ENCODE peak calls at places on chromosomes 6 and 20, in seven cellular contexts. One of them, this sample, is unnamed.

GRCh38 chr20:46119028-46119546 is 973 bp downstream of the CD40 start:
- DNase-seq in GM23248: no peak
- DNase-seq in NAMALWA: peak
- DNase-seq in WTC11: no peak
- DNase-seq in glomerular endothelial cell: no peak
- DNase-seq in pancreas: no peak
- DNase-seq in neural progenitor cell: no peak
- DNase-seq in this sample: no peak

GRCh38 chr20:51423810-51424209 is 118.7 kb downstream of the NFATC2 start:
- DNase-seq in NAMALWA: no peak
- DNase-seq in pancreas: no peak
- DNase-seq in neural progenitor cell: peak
- DNase-seq in GM23248: no peak
- DNase-seq in glomerular endothelial cell: no peak
- DNase-seq in WTC11: peak
- DNase-seq in this sample: no peak

GRCh38 chr6:132537145-132537544 is 932 bp upstream of the TAAR9 start:
- DNase-seq in NAMALWA: no peak
- DNase-seq in pancreas: no peak
- DNase-seq in neural progenitor cell: no peak
- DNase-seq in WTC11: no peak
- DNase-seq in glomerular endothelial cell: no peak
- DNase-seq in GM23248: no peak
- DNase-seq in this sample: no peak

GRCh38 chr6:31820051-31820389 is 4.7 kb downstream of the HSPA1A start:
- DNase-seq in neural progenitor cell: no peak
- DNase-seq in glomerular endothelial cell: no peak
- DNase-seq in GM23248: no peak
- DNase-seq in WTC11: no peak
- DNase-seq in pancreas: no peak
- DNase-seq in NAMALWA: no peak
- DNase-seq in this sample: no peak

GRCh38 chr6:56570434-56571359 is 72.0 kb downstream of the DST start:
- DNase-seq in pancreas: no peak
- DNase-seq in neural progenitor cell: no peak
- DNase-seq in NAMALWA: peak
- DNase-seq in WTC11: no peak
- DNase-seq in GM23248: peak
- DNase-seq in glomerular endothelial cell: peak
- DNase-seq in this sample: no peak

GRCh38 chr6:90005048-90005827 is 111.0 kb downstream of the GJA10 start:
- DNase-seq in pancreas: no peak
- DNase-seq in neural progenitor cell: peak
- DNase-seq in NAMALWA: no peak
- DNase-seq in GM23248: no peak
- DNase-seq in glomerular endothelial cell: no peak
- DNase-seq in WTC11: no peak
- DNase-seq in this sample: no peak

GRCh38 chr6:100664274-100665040 is 199.7 kb upstream of the SIM1 start:
- DNase-seq in pancreas: no peak
- DNase-seq in WTC11: no peak
- DNase-seq in neural progenitor cell: peak
- DNase-seq in glomerular endothelial cell: peak
- DNase-seq in GM23248: peak
- DNase-seq in NAMALWA: peak
- DNase-seq in this sample: no peak

GRCh38 chr6:106642476-106642875 is 13.1 kb downstream of the QRSL1 start:
- DNase-seq in pancreas: no peak
- DNase-seq in WTC11: no peak
- DNase-seq in glomerular endothelial cell: no peak
- DNase-seq in neural progenitor cell: no peak
- DNase-seq in GM23248: no peak
- DNase-seq in NAMALWA: no peak
- DNase-seq in this sample: no peak

GRCh38 chr20:845226-845868 is 11.8 kb downstream of the FAM110A start:
- DNase-seq in WTC11: peak
- DNase-seq in NAMALWA: peak
- DNase-seq in glomerular endothelial cell: no peak
- DNase-seq in neural progenitor cell: peak
- DNase-seq in pancreas: no peak
- DNase-seq in GM23248: no peak
- DNase-seq in this sample: no peak

GRCh38 chr6:137403443-137403842 is 90.8 kb downstream of the OLIG3 start:
- DNase-seq in pancreas: no peak
- DNase-seq in neural progenitor cell: no peak
- DNase-seq in glomerular endothelial cell: no peak
- DNase-seq in NAMALWA: no peak
- DNase-seq in GM23248: no peak
- DNase-seq in WTC11: no peak
- DNase-seq in this sample: no peak

GRCh38 chr20:46773680-46774079 is 64.2 kb downstream of the SLC2A10 start:
- DNase-seq in neural progenitor cell: no peak
- DNase-seq in WTC11: no peak
- DNase-seq in pancreas: no peak
- DNase-seq in NAMALWA: no peak
- DNase-seq in glomerular endothelial cell: no peak
- DNase-seq in GM23248: no peak
- DNase-seq in this sample: no peak

GRCh38 chr20:51759769-51760510 is 8.2 kb downstream of the ATP9A start:
- DNase-seq in glomerular endothelial cell: no peak
- DNase-seq in GM23248: peak
- DNase-seq in NAMALWA: no peak
- DNase-seq in pancreas: no peak
- DNase-seq in WTC11: no peak
- DNase-seq in neural progenitor cell: no peak
- DNase-seq in this sample: no peak

GRCh38 chr20:64140956-64141355 is 23.3 kb upstream of the MYT1 start:
- DNase-seq in neural progenitor cell: no peak
- DNase-seq in NAMALWA: no peak
- DNase-seq in glomerular endothelial cell: no peak
- DNase-seq in WTC11: peak
- DNase-seq in GM23248: no peak
- DNase-seq in pancreas: no peak
- DNase-seq in this sample: no peak

GRCh38 chr6:16836186-16836981 is 75.1 kb upstream of the ATXN1 start:
- DNase-seq in neural progenitor cell: peak
- DNase-seq in GM23248: peak
- DNase-seq in glomerular endothelial cell: no peak
- DNase-seq in NAMALWA: peak
- DNase-seq in pancreas: no peak
- DNase-seq in WTC11: no peak
- DNase-seq in this sample: no peak

GRCh38 chr6:19723533-19723932 is 113.6 kb upstream of the ID4 start:
- DNase-seq in neural progenitor cell: no peak
- DNase-seq in glomerular endothelial cell: no peak
- DNase-seq in pancreas: no peak
- DNase-seq in NAMALWA: no peak
- DNase-seq in WTC11: no peak
- DNase-seq in GM23248: peak
- DNase-seq in this sample: no peak

GRCh38 chr6:123380257-123380656 is 256.5 kb downstream of the TRDN start:
- DNase-seq in glomerular endothelial cell: no peak
- DNase-seq in WTC11: no peak
- DNase-seq in NAMALWA: peak
- DNase-seq in GM23248: peak
- DNase-seq in pancreas: no peak
- DNase-seq in neural progenitor cell: peak
- DNase-seq in this sample: no peak

GRCh38 chr6:75906871-75907270 is 157.8 kb downstream of the MYO6 start:
- DNase-seq in neural progenitor cell: no peak
- DNase-seq in WTC11: no peak
- DNase-seq in NAMALWA: no peak
- DNase-seq in glomerular endothelial cell: no peak
- DNase-seq in pancreas: no peak
- DNase-seq in GM23248: no peak
- DNase-seq in this sample: no peak

GRCh38 chr6:11223296-11223695 is 9.2 kb downstream of the NEDD9 start:
- DNase-seq in NAMALWA: no peak
- DNase-seq in GM23248: no peak
- DNase-seq in pancreas: no peak
- DNase-seq in neural progenitor cell: no peak
- DNase-seq in WTC11: no peak
- DNase-seq in glomerular endothelial cell: no peak
- DNase-seq in this sample: no peak

GRCh38 chr20:13681248-13682125 is 42.8 kb upstream of the TASP1 start:
- DNase-seq in neural progenitor cell: no peak
- DNase-seq in pancreas: no peak
- DNase-seq in GM23248: no peak
- DNase-seq in WTC11: no peak
- DNase-seq in NAMALWA: no peak
- DNase-seq in glomerular endothelial cell: no peak
- DNase-seq in this sample: no peak

GRCh38 chr6:7197752-7198151 is 90.0 kb downstream of the RREB1 start:
- DNase-seq in GM23248: no peak
- DNase-seq in neural progenitor cell: no peak
- DNase-seq in pancreas: no peak
- DNase-seq in glomerular endothelial cell: no peak
- DNase-seq in NAMALWA: no peak
- DNase-seq in WTC11: no peak
- DNase-seq in this sample: no peak

GRCh38 chr6:10719386-10720228 is 3.3 kb upstream of the TMEM14C start:
- DNase-seq in GM23248: peak
- DNase-seq in NAMALWA: peak
- DNase-seq in neural progenitor cell: no peak
- DNase-seq in WTC11: no peak
- DNase-seq in glomerular endothelial cell: no peak
- DNase-seq in pancreas: peak
- DNase-seq in this sample: no peak